ENCODE peak calls at places on chromosome 13, in four cellular contexts. H, S, G and U are unnamed samples. For H3K4me1 and H3K27me3, the result is how much of the 10 kb centered on the place peaks cover.

GRCh38 chr13:68927387-68928026 is 1180.1 kb upstream of the ATXN8OS start:
- DNase-seq in H (no peak), S (no peak), G (no peak), U (peak)

GRCh38 chr13:19927117-19927734 is 31.3 kb upstream of the ZMYM2 start:
- DNase-seq in H (no peak), S (no peak), G (no peak), U (no peak)

GRCh38 chr13:74070513-74070912 is 63.7 kb downstream of the KLF12 start:
- DNase-seq in H (no peak), S (no peak), G (no peak), U (no peak)

GRCh38 chr13:76148926-76149325 is 512.8 kb downstream of the LMO7 start:
- DNase-seq in H (no peak), S (no peak), G (no peak), U (no peak)

GRCh38 chr13:26971990-26972888 is 199.4 kb downstream of the USP12 start:
- DNase-seq in H (peak), S (no peak), G (peak), U (peak)

GRCh38 chr13:110445183-110445582 is 116.3 kb downstream of the RAB20 start:
- DNase-seq in H (peak), S (no peak), G (no peak), U (no peak)

GRCh38 chr13:96958286-96958891 is 35.9 kb downstream of the OXGR1 start:
- DNase-seq in H (no peak), S (no peak), G (no peak), U (no peak)

GRCh38 chr13:51452391-51453307 is at the start of gene INTS6:
- DNase-seq in H (peak), S (peak), G (peak), U (peak)

GRCh38 chr13:77055158-77055557 is 28.2 kb upstream of the FBXL3 start:
- DNase-seq in H (no peak), S (no peak), G (no peak), U (no peak)

GRCh38 chr13:38346764-38347163 is 2.9 kb upstream of the UFM1 start:
- DNase-seq in H (no peak), S (no peak), G (no peak), U (no peak)

GRCh38 chr13:48579167-48579918 is 46.5 kb upstream of the RCBTB2 start:
- DNase-seq in H (no peak), S (no peak), G (no peak), U (no peak)

GRCh38 chr13:21986602-21987001 is 315.7 kb downstream of the FGF9 start:
- DNase-seq in H (no peak), S (peak), G (no peak), U (no peak)

GRCh38 chr13:114146629-114147028 is 14.2 kb upstream of the RASA3 start:
- DNase-seq in H (no peak), S (no peak), G (no peak), U (no peak)

GRCh38 chr13:50713849-50714248 is 129.6 kb downstream of the DLEU7 start:
- DNase-seq in H (no peak), S (no peak), G (no peak), U (no peak)

GRCh38 chr13:74217816-74218215 is 83.6 kb upstream of the KLF12 start:
- DNase-seq in H (no peak), S (no peak), G (no peak), U (no peak)

DNA sequence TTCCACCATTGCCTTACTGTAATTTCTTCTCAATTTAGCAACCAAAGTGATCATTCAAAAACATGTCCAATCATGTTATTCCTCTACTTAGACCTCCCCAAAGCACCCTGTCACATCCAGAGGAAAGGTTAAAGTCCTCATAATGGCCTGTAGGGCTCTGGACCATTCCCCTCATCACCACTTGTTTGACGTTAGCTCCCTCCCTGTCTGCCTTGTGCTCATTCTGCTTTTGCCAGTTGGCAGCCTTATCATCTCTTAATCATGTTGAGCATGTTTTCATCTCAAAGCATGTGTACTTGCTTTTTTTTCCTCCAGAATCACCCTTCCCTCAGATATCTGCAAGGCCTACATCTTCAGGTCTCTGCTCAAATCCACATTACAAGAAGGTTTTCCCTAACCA is 25.8 kb downstream of the UBAC2 start:
- DNase-seq in H (no peak), S (no peak), G (no peak), U (no peak)
- H3K4me1 ChIP-seq in H (under half), S (under half), G (under half), U (under half)

DNA sequence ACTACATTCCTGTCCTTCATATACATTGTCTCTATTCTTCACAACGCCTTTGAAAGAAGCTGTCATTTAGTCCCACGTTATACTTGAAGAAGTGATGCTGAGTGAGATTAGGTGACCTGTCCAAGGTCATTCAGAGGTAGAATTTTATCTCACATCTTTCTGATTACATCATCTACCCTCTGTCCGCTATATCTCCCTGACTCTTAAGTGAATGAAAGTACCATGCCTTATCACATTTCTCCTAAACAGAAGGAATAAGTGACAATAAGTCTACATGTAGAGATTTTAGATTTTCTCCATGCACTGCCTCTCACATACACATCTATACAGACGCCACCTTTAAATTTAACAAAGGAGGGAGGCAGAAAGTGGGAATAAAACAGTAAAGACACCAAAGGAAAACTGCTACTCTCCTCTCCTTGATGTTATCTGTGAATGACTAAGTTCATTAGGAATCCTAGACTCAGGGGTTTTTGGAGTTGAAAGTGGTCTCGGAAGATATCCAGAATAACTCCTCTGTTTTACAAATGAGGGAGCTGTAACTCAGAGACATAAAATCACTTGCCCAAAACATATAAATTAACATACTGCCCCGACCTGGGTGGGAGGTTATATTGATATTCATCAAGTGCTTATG is 4.9 kb upstream of the CLDN10 start:
- DNase-seq in H (no peak), S (no peak), G (no peak), U (no peak)
- H3K27me3 ChIP-seq in H (under half), S (under half), G (under half), U (under half)

GRCh38 chr13:44899967-44900366 is 89.3 kb downstream of the NUFIP1 start:
- DNase-seq in H (no peak), S (no peak), G (no peak), U (no peak)

GRCh38 chr13:44904982-44905381 is 84.3 kb downstream of the NUFIP1 start:
- DNase-seq in H (no peak), S (peak), G (no peak), U (no peak)

GRCh38 chr13:44903596-44903995 is 85.7 kb downstream of the NUFIP1 start:
- DNase-seq in H (peak), S (peak), G (no peak), U (no peak)

GRCh38 chr13:44906230-44906629 is 83.0 kb downstream of the NUFIP1 start:
- DNase-seq in H (no peak), S (no peak), G (no peak), U (no peak)

DNA sequence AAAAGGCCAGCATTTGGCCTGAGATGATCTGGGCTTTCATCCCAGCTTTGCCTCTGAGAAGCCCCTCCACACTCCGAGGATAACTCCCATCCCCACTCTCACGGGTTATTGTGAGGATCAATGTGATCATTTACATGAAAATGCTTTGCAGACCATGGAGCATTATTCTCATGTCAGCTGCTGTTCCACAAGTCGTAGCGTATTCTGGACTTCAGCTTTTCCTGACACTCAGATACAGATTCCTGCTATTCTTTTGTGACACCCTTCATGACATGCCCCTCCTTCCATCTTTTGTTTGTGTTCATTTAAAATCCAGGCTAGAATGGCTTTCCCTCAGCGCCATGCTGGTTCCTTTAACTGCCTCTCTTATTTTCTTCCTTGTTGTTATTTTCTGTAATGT is 86.5 kb downstream of the NUFIP1 start:
- DNase-seq in H (no peak), S (no peak), G (no peak), U (no peak)
- H3K4me3 ChIP-seq in H (no peak), S (no peak), G (no peak), U (no peak)

DNA sequence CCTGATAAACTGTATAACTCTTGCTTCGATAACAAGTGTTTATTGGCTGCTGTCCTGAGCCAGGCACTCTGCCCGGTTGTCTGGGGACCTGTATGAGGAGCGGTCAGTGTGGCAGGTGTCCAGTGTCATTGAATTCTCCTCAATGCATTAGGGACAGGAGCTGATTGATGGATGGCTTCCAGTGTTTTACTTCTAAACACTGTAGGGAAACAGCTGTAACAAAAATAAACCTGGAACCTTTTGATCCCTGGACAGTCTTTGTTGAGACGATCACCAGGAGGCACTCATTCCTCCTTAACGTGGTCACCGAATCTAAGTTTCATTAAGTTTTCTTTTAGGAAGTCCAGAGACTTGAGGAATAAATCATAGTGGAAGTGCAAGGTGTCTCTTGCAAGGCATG is 17.9 kb downstream of the UBAC2 start:
- DNase-seq in H (no peak), S (no peak), G (peak), U (no peak)
- H3K4me1 ChIP-seq in H (under half), S (under half), G (under half), U (under half)

GRCh38 chr13:99984463-99985242 is 3.1 kb downstream of the ZIC2 start:
- DNase-seq in H (no peak), S (no peak), G (no peak), U (no peak)
- H3K27me3 ChIP-seq in H (under half), S (half or more), G (under half), U (under half)

DNA sequence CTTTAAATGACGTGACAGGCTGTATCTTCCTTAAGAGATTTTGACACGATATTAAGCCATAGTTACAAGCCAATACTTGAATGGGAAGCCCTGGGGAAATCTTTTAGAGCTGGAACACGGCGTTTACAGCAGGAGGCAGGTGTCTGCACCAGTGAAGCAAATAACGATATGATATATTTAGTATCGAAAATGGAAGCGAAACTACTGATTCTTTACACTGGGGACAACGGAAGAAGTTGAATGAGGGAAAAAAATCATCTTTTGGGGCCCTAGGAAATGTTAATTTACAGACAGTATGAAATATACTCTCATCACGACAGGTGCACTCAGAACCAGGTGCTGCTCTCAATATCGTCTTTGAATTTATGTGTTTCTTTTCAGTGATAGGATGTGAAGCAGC is 793.9 kb upstream of the PCDH20 start:
- DNase-seq in H (no peak), S (no peak), G (no peak), U (no peak)
- H3K4me3 ChIP-seq in H (no peak), S (no peak), G (no peak), U (no peak)

DNA sequence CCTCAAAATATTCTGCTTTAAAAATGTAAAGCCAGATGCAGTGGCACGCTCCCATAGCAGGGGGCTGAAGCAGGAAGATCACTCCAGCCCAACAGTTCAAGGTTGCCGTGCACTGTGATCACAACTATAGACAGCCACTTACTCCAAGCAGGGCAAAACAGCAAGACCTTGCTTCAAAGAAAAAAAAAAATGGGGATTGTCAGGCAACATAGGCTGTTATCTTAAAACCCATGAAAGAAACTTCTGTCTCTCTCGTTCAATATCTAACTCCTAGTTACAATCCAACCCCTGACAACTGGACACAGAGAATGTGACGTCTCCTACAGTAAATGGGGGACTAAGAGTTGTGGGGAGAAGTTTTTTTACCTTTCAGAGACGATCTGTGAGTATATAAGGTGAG is 17.4 kb downstream of the ELF1 start:
- DNase-seq in H (no peak), S (no peak), G (no peak), U (no peak)
- H3K4me1 ChIP-seq in H (half or more), S (under half), G (under half), U (under half)

DNA sequence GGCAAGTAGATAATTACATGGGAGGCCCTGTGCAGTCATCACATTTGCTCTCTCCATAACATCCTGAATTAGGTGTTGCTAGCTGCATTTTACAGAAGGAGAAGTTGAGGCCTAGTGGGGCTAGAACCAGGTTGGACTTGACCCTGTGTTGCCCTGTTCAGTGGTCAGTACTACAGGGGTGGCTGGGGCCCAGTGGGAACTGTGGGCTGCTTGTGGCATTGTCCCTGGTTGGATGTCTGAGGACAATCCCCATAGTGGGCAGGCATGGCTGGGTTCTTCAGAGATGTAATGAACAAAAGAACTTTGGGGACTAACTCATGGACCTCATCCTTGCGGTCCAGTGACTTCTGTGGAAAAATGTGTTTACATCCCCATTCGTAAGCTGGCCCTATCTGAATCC is 38.9 kb downstream of the MTUS2 start:
- DNase-seq in H (no peak), S (no peak), G (no peak), U (no peak)
- H3K27me3 ChIP-seq in H (under half), S (under half), G (under half), U (under half)